ENCODE peak calls at places on chromosome 10, in nine cellular contexts. X is GM23338; G is AG04450; O is CD8-positive, alpha-beta T cell; Y is foreskin fibroblast; W is AG10803; Z is fibroblast of villous mesenchyme; S is left lung; A is PC-3. L is an unnamed sample.

GRCh38 chr10:63083904-63084689 is 49.0 kb upstream of the NRBF2 start:
- DNase-seq in X (peak; percentile 85), G (peak; percentile 61), O (peak; percentile 7), Y (peak; percentile 84), W (peak; percentile 90), Z (peak; percentile 85), S (no peak), A (peak; percentile 99), L (peak; percentile 29)

GRCh38 chr10:30803901-30804322 is 174.4 kb upstream of the LYZL2 start:
- DNase-seq in X (no peak), G (peak; percentile 52), O (no peak), Y (peak; percentile 95), W (peak; percentile 99), Z (peak; percentile 91), S (no peak), A (no peak), L (no peak)

GRCh38 chr10:122575776-122576175 is 15.2 kb downstream of the DMBT1 start:
- DNase-seq in X (no peak), G (no peak), O (no peak), Y (no peak), W (no peak), Z (no peak), S (no peak), A (no peak), L (no peak)

GRCh38 chr10:29239569-29240472 is 49.0 kb upstream of the LYZL1 start:
- DNase-seq in X (peak; percentile 83), G (no peak), O (no peak), Y (peak; percentile 23), W (peak; percentile 3), Z (peak; percentile 56), S (no peak), A (peak; percentile 62), L (no peak)

GRCh38 chr10:8242295-8242872 is 187.9 kb downstream of the GATA3 start:
- DNase-seq in X (no peak), G (no peak), O (no peak), Y (no peak), W (no peak), Z (no peak), S (no peak), A (no peak), L (no peak)

GRCh38 chr10:79348640-79348988 is 1.3 kb downstream of the PPIF start:
- DNase-seq in X (no peak), G (no peak), O (no peak), Y (no peak), W (no peak), Z (no peak), S (no peak), A (no peak), L (no peak)

GRCh38 chr10:113576853-113577252 is 24.0 kb downstream of the HABP2 start:
- DNase-seq in X (peak; percentile 60), G (no peak), O (no peak), Y (peak; percentile 25), W (peak; percentile 12), Z (peak; percentile 14), S (no peak), A (peak; percentile 39), L (no peak)

GRCh38 chr10:124558901-124559321 is 97.3 kb downstream of the LHPP start:
- DNase-seq in X (no peak), G (no peak), O (no peak), Y (peak; percentile 56), W (no peak), Z (peak; percentile 17), S (peak; percentile 32), A (no peak), L (no peak)

GRCh38 chr10:60138842-60139241 is 232.5 kb upstream of the CCDC6 start:
- DNase-seq in X (peak; percentile 38), G (no peak), O (no peak), Y (no peak), W (no peak), Z (no peak), S (no peak), A (no peak), L (no peak)

GRCh38 chr10:33333260-33334169 is 952 bp downstream of the NRP1 start:
- DNase-seq in X (no peak), G (no peak), O (no peak), Y (peak; percentile 41), W (no peak), Z (peak; percentile 49), S (no peak), A (peak; percentile 65), L (no peak)

GRCh38 chr10:75295901-75296441 is 60.2 kb upstream of the COMTD1 start:
- DNase-seq in X (no peak), G (no peak), O (no peak), Y (peak; percentile 19), W (no peak), Z (no peak), S (no peak), A (no peak), L (no peak)

GRCh38 chr10:96548589-96548988 is 34.9 kb upstream of the TLL2 start:
- DNase-seq in X (no peak), G (no peak), O (no peak), Y (no peak), W (no peak), Z (no peak), S (no peak), A (no peak), L (no peak)

GRCh38 chr10:79483948-79484347 is 28.4 kb upstream of the EIF5AL1 start:
- DNase-seq in X (no peak), G (no peak), O (no peak), Y (peak; percentile 85), W (peak; percentile 95), Z (peak; percentile 94), S (no peak), A (no peak), L (peak; percentile 52)

GRCh38 chr10:75547391-75548298 is 116.2 kb downstream of the LRMDA start:
- DNase-seq in X (no peak), G (no peak), O (no peak), Y (peak; percentile 49), W (peak; percentile 97), Z (peak; percentile 30), S (no peak), A (peak; percentile 85), L (peak; percentile 12)

GRCh38 chr10:6755891-6756460 is 175.9 kb upstream of the PRKCQ start:
- DNase-seq in X (no peak), G (peak; percentile 54), O (no peak), Y (peak; percentile 86), W (peak; percentile 50), Z (peak; percentile 94), S (no peak), A (no peak), L (no peak)

GRCh38 chr10:35578608-35578956 is 26.6 kb upstream of the GJD4 start:
- DNase-seq in X (no peak), G (no peak), O (no peak), Y (no peak), W (no peak), Z (no peak), S (no peak), A (no peak), L (no peak)

GRCh38 chr10:100827819-100828743 is 82.7 kb downstream of the PAX2 start:
- DNase-seq in X (peak; percentile 77), G (no peak), O (no peak), Y (peak; percentile 47), W (no peak), Z (no peak), S (no peak), A (peak; percentile 30), L (no peak)
- H3K4me3 ChIP-seq in X (peak overlapping the region; percentile 52), G (no peak overlapping the region), O (peak overlapping the region; percentile 52), Y (no peak overlapping the region), W (no peak overlapping the region), Z (peak overlapping the region; percentile 5), S (peak overlapping the region; percentile 19), A (peak overlapping the region; percentile 65), L (no peak overlapping the region)

GRCh38 chr10:61669161-61669755 is 6.5 kb downstream of the CABCOCO1 start:
- DNase-seq in X (no peak), G (no peak), O (no peak), Y (peak; percentile 3), W (no peak), Z (peak; percentile 11), S (no peak), A (no peak), L (no peak)
- TF ChIP-seq CTCF in X (no peak), G (peak; percentile 30), O (no peak), Y (no peak), W (peak; percentile 23), Z (no peak), S (no peak), A (peak; percentile 56), L (no peak)

GRCh38 chr10:109862738-109863137 is 60.6 kb downstream of the XPNPEP1 start:
- DNase-seq in X (no peak), G (no peak), O (no peak), Y (no peak), W (no peak), Z (no peak), S (no peak), A (no peak), L (no peak)
- H3K4me3 ChIP-seq in X (no peak overlapping the region), G (no peak overlapping the region), O (no peak overlapping the region), Y (no peak overlapping the region), W (no peak overlapping the region), Z (no peak overlapping the region), S (no peak overlapping the region), A (no peak overlapping the region), L (no peak overlapping the region)

DNA sequence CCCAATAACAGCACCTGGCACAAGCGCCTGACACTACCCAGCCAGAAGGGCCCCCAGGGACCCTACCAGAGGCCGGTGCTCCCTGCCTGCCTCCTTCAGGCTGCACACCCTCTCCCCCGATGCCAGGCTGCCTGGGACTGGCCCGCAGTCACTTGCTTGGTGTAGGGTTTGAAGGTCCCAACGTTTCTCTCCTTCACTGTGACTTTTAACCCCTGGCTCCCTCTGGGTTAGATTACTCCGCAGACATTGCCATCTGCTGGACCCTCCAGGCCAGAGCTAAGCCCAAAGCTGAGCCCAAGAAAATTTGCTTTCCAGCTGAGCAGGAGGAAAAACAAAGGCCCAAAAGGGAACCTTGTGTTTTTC is 6.9 kb downstream of the CDHR1 start:
- DNase-seq in X (peak; percentile 30), G (no peak), O (no peak), Y (no peak), W (no peak), Z (no peak), S (no peak), A (no peak), L (no peak)
- TF ChIP-seq CTCF in X (peak; percentile 32), G (no peak), O (no peak), Y (no peak), W (no peak), Z (no peak), S (no peak), A (no peak), L (no peak)

GRCh38 chr10:132713421-132714095 is 72.4 kb downstream of the NKX6-2 start:
- DNase-seq in X (no peak), G (no peak), O (no peak), Y (no peak), W (no peak), Z (no peak), S (no peak), A (no peak), L (no peak)
- H3K4me3 ChIP-seq in X (no peak overlapping the region), G (no peak overlapping the region), O (no peak overlapping the region), Y (no peak overlapping the region), W (no peak overlapping the region), Z (no peak overlapping the region), S (no peak overlapping the region), A (no peak overlapping the region), L (no peak overlapping the region)

GRCh38 chr10:1109795-1110673 is 53.8 kb downstream of the WDR37 start:
- DNase-seq in X (peak; percentile 92), G (peak; percentile 41), O (peak; percentile 62), Y (peak; percentile 78), W (peak; percentile 75), Z (peak; percentile 78), S (no peak), A (peak; percentile 76), L (peak; percentile 49)
- TF ChIP-seq CTCF in X (peak; percentile 81), G (peak; percentile 68), O (peak; percentile 82), Y (peak; percentile 51), W (peak; percentile 59), Z (peak; percentile 76), S (peak; percentile 28), A (peak; percentile 60), L (peak; percentile 84)